ENCODE peak calls at places on chromosomes 13 and 19, in six cellular contexts. O, T, W, V, B and Z are unnamed samples.

GRCh38 chr19:54021363-54021762 is 29.9 kb downstream of the CACNG6 start:
- DNase-seq in V (no peak), T (no peak), O (no peak), W (no peak), B (no peak), Z (no peak)

GRCh38 chr19:45057444-45057843 is 18.6 kb downstream of the CLASRP start:
- DNase-seq in T (no peak), O (no peak), B (no peak), V (no peak), W (no peak), Z (no peak)

GRCh38 chr19:18431351-18432197 is 6.4 kb downstream of the ISYNA1 start:
- DNase-seq in O (no peak), T (no peak), W (no peak), V (no peak), B (no peak), Z (no peak)

GRCh38 chr13:20544186-20544914 is 18.7 kb upstream of the CRYL1 start:
- DNase-seq in O (no peak), T (no peak), W (no peak), B (no peak), V (no peak), Z (no peak)

GRCh38 chr13:49517461-49517860 is 21.7 kb downstream of the PHF11 start:
- DNase-seq in W (no peak), O (peak; percentile 16), T (no peak), V (no peak), B (no peak), Z (no peak)

GRCh38 chr13:65912516-65912915 is 1317.6 kb downstream of the PCDH9 start:
- DNase-seq in V (no peak), T (no peak), W (no peak), O (no peak), B (no peak), Z (no peak)

GRCh38 chr13:101499406-101499805 is 46.9 kb downstream of the ITGBL1 start:
- DNase-seq in V (no peak), T (no peak), O (no peak), B (no peak), W (no peak), Z (no peak)

GRCh38 chr19:17888260-17888659 is 16.5 kb downstream of the SLC5A5 start:
- DNase-seq in W (no peak), T (no peak), V (no peak), O (no peak), B (no peak), Z (no peak)

GRCh38 chr19:35395762-35396199 is 24.9 kb downstream of the GPR42 start:
- DNase-seq in V (no peak), T (no peak), B (no peak), O (no peak), W (no peak), Z (peak; percentile 6)

GRCh38 chr19:49423985-49424303 is 703 bp upstream of the PTH2 start:
- DNase-seq in V (no peak), T (no peak), O (no peak), B (no peak), W (no peak), Z (no peak)